ENCODE peak calls at places on chromosome 11, in seven cellular contexts. F, Z, B, E, G, Q and P are unnamed samples.

GRCh38 chr11:62409831-62410230 is 9.0 kb upstream of the SCGB1A1 start:
- DNase-seq in F (peak), Q (no peak), E (no peak), G (no peak), Z (no peak), B (no peak), P (no peak)

GRCh38 chr11:61961570-61962212 is 5.7 kb downstream of the FTH1 start:
- DNase-seq in Z (no peak), G (no peak), B (no peak), E (peak), Q (peak), F (no peak), P (no peak)

GRCh38 chr11:112884012-112884767 is 77.0 kb upstream of the NCAM1 start:
- DNase-seq in G (no peak), F (no peak), B (no peak), Z (peak), Q (peak), E (no peak), P (no peak)

GRCh38 chr11:124623861-124624525 is 1.3 kb downstream of the TBRG1 start:
- DNase-seq in B (no peak), Z (peak), G (no peak), F (no peak), Q (peak), E (no peak), P (no peak)

GRCh38 chr11:13891911-13892310 is 70.6 kb upstream of the SPON1 start:
- DNase-seq in Q (no peak), B (no peak), F (peak), Z (no peak), E (no peak), G (no peak), P (no peak)

GRCh38 chr11:133663135-133663534 is 130.8 kb upstream of the OPCML start:
- DNase-seq in E (no peak), Q (no peak), F (no peak), Z (no peak), G (no peak), B (no peak), P (no peak)

GRCh38 chr11:1917523-1918435 is 1.7 kb upstream of the TNNT3 start:
- DNase-seq in B (no peak), G (no peak), E (no peak), Z (no peak), F (no peak), Q (peak), P (no peak)

GRCh38 chr11:10350341-10350740 is 45.5 kb downstream of the ADM start:
- DNase-seq in Q (peak), Z (peak), B (peak), G (no peak), E (peak), F (no peak), P (no peak)

GRCh38 chr11:119905162-119905561 is 176.2 kb upstream of the NECTIN1 start:
- DNase-seq in F (no peak), Z (no peak), Q (no peak), B (no peak), G (no peak), E (no peak), P (no peak)

GRCh38 chr11:73949912-73950311 is 914 bp upstream of the DNAJB13 start:
- DNase-seq in F (no peak), G (no peak), Z (no peak), Q (no peak), E (no peak), B (no peak), P (no peak)

GRCh38 chr11:118605116-118605867 is 2.1 kb upstream of the PHLDB1 start:
- DNase-seq in Q (peak), E (no peak), F (no peak), Z (peak), B (no peak), G (no peak), P (no peak)

GRCh38 chr11:15150507-15150906 is 35.8 kb downstream of the INSC start:
- DNase-seq in B (no peak), G (no peak), Q (no peak), Z (no peak), E (no peak), F (no peak), P (no peak)